ENCODE peak calls at places on chromosome 7, in five cellular contexts. P is heart left ventricle, H is Peyer's patch, T is body of pancreas, K is uterus. Z is an unnamed sample. For H3K4me1, the result is how much of the 10 kb centered on the place peaks cover.

GRCh38 chr7:45178241-45179225 is 20.9 kb downstream of the RAMP3 start:
- DNase-seq in H (no peak), T (no peak), K (peak), P (peak), Z (no peak)

GRCh38 chr7:134932707-134933370 is 53.5 kb upstream of the AGBL3 start:
- DNase-seq in K (no peak), P (peak), T (no peak), H (no peak), Z (no peak)

GRCh38 chr7:53800746-53801145 is 741.4 kb upstream of the VSTM2A start:
- DNase-seq in P (no peak), H (no peak), K (no peak), T (no peak), Z (no peak)

GRCh38 chr7:138872576-138872975 is 74.6 kb upstream of the ATP6V0A4 start:
- DNase-seq in K (no peak), H (no peak), P (no peak), T (no peak), Z (no peak)

GRCh38 chr7:100489824-100490223 is 6.1 kb downstream of the NYAP1 start:
- DNase-seq in K (peak), P (peak), H (no peak), T (peak), Z (peak)

GRCh38 chr7:91582799-91583230 is 297.7 kb downstream of the MTERF1 start:
- DNase-seq in K (no peak), H (no peak), P (no peak), T (no peak), Z (no peak)

GRCh38 chr7:138886501-138886917 is 88.5 kb upstream of the ATP6V0A4 start:
- DNase-seq in T (no peak), H (no peak), K (no peak), P (no peak), Z (no peak)

GRCh38 chr7:68309806-68310205 is 1288.5 kb upstream of the AUTS2 start:
- DNase-seq in H (no peak), K (no peak), T (no peak), P (no peak), Z (no peak)

GRCh38 chr7:115724400-115725056 is 306.0 kb downstream of the TFEC start:
- DNase-seq in H (no peak), T (peak), P (no peak), K (no peak), Z (no peak)

GRCh38 chr7:78099715-78100477 is 301.3 kb downstream of the PHTF2 start:
- DNase-seq in T (no peak), K (no peak), H (no peak), P (no peak), Z (no peak)

GRCh38 chr7:151705744-151706567 is 171.0 kb downstream of the PRKAG2 start:
- DNase-seq in K (peak), H (no peak), T (peak), P (no peak), Z (peak)

GRCh38 chr7:37942934-37943610 is 22.6 kb downstream of the EPDR1 start:
- DNase-seq in P (peak), K (peak), T (peak), H (no peak), Z (peak)

GRCh38 chr7:91082038-91082437 is 182.2 kb upstream of the FZD1 start:
- DNase-seq in H (no peak), K (no peak), T (no peak), P (no peak), Z (no peak)

GRCh38 chr7:44384586-44385383 is 59.4 kb upstream of the CAMK2B start:
- DNase-seq in H (no peak), P (peak), K (no peak), T (no peak), Z (no peak)

GRCh38 chr7:44378744-44379143 is 53.4 kb upstream of the CAMK2B start:
- DNase-seq in H (no peak), T (no peak), P (no peak), K (no peak), Z (no peak)

GRCh38 chr7:149284343-149284742 is 22.3 kb downstream of the ZNF783 start:
- DNase-seq in H (peak), K (no peak), T (no peak), P (no peak), Z (no peak)

GRCh38 chr7:92404170-92404614 is 43.1 kb upstream of the GATAD1 start:
- DNase-seq in H (no peak), P (no peak), K (no peak), T (no peak), Z (no peak)

GRCh38 chr7:16144361-16144760 is 277.0 kb downstream of the CRPPA start:
- DNase-seq in T (no peak), P (no peak), K (no peak), H (no peak), Z (no peak)

GRCh38 chr7:137454169-137455166 is 110.9 kb upstream of the PTN start:
- DNase-seq in P (no peak), T (peak), K (peak), H (no peak), Z (peak)

GRCh38 chr7:149286811-149287400 is 24.9 kb downstream of the ZNF783 start:
- DNase-seq in T (peak), K (no peak), H (no peak), P (no peak), Z (no peak)

GRCh38 chr7:143393267-143394041 is 12.3 kb downstream of the ZYX start:
- DNase-seq in T (peak), P (peak), K (peak), H (no peak), Z (no peak)
- TF ChIP-seq POLR2A in T (no peak), P (no peak), K (no peak), H (no peak), Z (no peak)

DNA sequence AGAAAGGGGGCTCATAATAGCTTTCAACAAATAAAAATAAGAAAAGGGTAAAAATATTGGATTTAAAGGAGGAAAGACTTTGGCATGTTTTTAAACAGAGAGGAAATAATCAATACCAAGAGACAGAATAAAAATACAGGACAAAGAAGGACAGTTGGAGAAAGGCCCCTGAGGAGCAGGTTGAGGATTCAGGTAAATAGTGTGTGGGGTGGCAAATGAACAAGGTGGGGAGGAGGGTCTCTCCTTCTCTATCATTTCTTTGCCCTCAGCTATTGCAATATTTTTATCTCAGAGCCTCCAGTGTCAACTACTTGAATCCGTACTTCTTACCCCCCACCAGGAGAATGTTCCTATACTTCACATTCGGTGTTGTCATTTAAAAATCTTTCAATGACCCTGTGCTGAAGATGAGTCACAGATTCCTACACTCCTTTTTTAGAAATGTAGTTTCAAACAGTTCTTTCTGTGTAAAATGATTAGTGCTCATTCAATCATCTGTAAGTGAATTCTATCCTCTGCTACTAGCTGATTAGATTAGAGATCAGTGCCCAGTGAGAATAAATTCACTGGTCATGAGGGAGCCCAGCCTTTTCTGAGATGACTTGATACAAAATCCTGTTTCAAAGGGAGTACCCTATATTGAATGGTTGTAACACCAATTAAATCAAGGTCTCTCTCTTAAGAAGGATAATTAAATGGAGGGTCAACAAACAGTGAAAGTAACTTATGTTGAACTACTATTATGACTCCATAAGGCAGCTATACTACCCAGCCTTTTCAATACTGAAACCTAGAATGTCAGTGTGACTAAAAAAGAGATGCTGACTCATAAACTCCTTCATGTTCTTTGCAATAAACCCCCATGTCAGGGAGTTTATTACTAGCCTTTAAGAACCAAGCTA is 50.4 kb upstream of the WNT16 start:
- DNase-seq in K (no peak), T (no peak), P (no peak), H (no peak), Z (no peak)
- TF ChIP-seq CTCF in K (no peak), T (no peak), P (no peak), H (no peak), Z (no peak)

DNA sequence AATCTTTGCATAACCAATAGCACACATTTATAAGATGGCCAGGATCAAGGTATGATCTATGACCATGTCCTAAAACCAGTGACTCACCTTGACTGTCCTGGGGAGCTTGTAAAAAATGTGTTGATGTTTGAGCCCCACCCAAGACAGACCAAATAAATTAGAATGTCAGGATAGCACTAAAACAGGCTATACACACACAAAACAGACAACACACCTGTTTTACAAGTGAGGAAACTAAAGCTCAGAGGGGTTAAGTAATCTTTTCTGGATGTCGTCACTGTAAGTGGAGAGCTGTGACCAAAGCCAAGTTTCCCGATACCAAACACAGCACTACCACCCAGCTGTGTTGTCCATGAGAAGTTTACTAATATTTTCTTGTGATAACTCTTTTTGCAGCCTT is 84.5 kb downstream of the AVL9 start:
- DNase-seq in P (no peak), K (no peak), T (no peak), H (no peak), Z (no peak)
- H3K4me1 ChIP-seq in P (under half), K (under half), T (under half), H (under half), Z (under half)

GRCh38 chr7:1464694-1465093 is 5.4 kb upstream of the MICALL2 start:
- DNase-seq in K (no peak), H (no peak), P (no peak), T (no peak), Z (no peak)

GRCh38 chr7:1468203-1468602 is 8.9 kb upstream of the MICALL2 start:
- DNase-seq in T (no peak), P (no peak), K (no peak), H (no peak), Z (no peak)

GRCh38 chr7:1463685-1464223 is 4.5 kb upstream of the MICALL2 start:
- DNase-seq in H (no peak), P (no peak), K (no peak), T (no peak), Z (no peak)

GRCh38 chr7:1468899-1469298 is 9.6 kb upstream of the MICALL2 start:
- DNase-seq in H (no peak), P (no peak), T (no peak), K (no peak), Z (no peak)

DNA sequence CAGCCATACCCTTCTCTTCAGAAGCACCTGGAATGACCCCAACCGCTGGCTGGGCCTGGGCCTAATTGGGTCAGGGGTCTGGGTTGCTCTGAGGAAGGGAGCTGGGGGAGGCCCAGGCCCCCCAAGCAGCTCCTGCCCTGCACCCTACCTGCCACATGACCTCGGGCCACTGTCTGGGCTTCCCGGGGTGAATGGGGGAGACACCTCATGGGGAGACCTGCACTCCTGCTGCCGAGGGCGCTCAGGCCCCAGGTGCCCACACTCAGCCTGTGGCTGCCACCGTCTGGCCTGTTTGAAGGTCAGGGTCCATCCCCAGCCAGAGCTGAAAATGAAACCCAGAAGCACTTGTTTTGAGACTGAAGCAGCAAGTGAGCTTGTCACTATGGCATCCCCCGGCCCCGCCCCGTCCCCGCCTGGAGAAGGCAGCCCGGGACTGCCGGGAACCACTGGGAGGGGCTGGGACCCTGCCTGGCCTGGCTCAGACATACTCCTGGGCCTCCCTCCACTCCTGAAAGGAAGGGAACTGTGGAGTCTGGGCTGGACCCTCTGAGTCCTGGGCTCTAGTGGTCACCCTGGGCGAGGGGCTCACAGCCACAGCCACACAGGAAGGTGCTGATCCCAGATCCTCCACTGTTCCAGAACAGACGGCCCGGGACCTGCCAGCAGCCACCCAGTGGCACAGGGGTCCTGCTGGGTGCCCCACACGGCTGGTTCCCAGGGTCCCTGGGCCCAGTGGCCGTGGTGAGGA is 7.4 kb upstream of the MICALL2 start:
- DNase-seq in H (peak), P (peak), T (peak), K (peak), Z (peak)
- TF ChIP-seq POLR2A in H (peak), P (no peak), T (no peak), K (no peak), Z (no peak)

DNA sequence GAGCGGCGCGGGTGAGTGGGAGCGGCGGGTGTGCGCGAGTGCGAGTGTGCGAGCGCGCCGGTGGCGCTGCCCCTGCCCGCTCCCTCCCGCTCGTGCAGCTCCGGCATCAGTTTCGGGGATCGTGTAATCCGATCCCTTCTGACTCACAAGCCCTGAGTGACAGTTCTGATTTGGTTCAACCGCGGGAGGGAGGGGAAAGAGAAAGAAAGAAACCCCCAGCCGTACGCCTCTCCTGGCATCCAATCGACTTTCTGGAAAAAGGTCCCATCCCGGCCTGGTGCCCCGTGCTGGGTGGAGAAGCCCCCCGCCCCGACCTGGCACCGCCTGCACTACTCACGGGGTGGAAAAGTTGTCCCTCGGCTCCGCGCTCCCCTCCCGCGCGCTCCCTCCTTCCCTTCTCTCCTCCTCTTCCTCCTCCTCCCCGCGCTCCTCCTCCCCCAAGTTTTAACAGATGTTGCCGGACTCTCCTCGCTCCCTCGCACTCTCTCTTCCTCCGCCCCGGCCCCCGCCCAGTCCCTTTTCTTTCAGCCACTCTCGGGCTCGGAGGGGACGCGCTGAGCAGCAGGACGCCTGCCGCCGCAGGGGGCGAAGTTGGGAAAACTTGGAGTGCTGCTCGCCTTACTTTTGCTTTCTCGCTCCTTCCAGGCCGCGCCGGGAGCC is at the start of gene GLI3:
- DNase-seq in T (peak), P (peak), H (peak), K (peak), Z (peak)
- TF ChIP-seq CTCF in T (no peak), P (no peak), H (no peak), K (peak), Z (no peak)

DNA sequence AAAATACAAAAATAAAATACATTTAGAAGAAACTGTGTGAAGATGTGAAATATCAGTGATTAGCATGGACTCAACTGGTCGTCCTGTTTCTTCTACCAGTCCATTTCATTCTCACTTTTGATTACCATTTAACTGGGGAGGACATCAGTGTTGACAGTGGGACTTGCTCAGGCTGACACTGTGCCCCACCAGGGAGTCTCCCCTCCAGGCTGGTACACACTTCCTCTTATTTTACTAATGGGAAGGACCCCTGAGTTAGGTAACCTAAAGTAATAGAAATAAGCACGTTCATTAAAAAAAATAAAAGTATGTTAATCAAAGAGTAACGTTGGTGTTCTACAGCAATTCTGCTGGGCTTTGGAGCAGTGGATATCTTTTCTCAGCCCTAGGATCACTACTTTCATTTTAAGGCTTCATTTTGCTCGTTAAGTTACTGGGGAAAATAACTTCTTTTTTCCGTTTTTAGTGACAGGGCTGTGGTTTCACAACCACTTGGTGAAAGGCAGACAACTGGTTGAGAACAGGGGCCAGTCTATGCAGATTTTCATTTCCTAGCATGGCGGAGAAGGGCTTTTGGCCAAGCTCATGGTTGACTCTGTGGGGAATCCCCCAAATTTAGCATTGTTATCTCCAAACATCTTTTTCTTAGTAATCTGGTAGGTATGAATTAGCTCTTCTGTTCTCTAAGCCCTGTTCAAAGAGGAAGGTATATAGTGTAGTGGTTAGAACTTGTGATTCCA is 2.1 kb downstream of the SNX10 start:
- DNase-seq in H (peak), K (no peak), P (no peak), T (no peak), Z (no peak)
- H3K4me1 ChIP-seq in H (under half), K (under half), P (under half), T (under half), Z (under half)